ENCODE peak calls at places on chromosomes 6 and 20, in four cellular contexts. One of them, this sample, is unnamed.

GRCh38 chr6:47741807-47742206 is 40.0 kb upstream of the OPN5 start:
- DNase-seq in K562: no peak
- DNase-seq in HepG2: no peak
- DNase-seq in GM12878: no peak
- DNase-seq in this sample: peak; percentile 19

GRCh38 chr6:140956567-140957306 is 1176.0 kb upstream of the GJE1 start:
- DNase-seq in K562: no peak
- DNase-seq in HepG2: no peak
- DNase-seq in GM12878: no peak
- DNase-seq in this sample: no peak

GRCh38 chr20:59138114-59138602 is 25.5 kb upstream of the ZNF831 start:
- DNase-seq in K562: no peak
- DNase-seq in HepG2: no peak
- DNase-seq in GM12878: no peak
- DNase-seq in this sample: no peak

GRCh38 chr20:38685853-38686473 is 38.3 kb upstream of the SLC32A1 start:
- DNase-seq in K562: peak; percentile 55
- DNase-seq in HepG2: peak; percentile 63
- DNase-seq in GM12878: no peak
- DNase-seq in this sample: peak; percentile 34

GRCh38 chr20:49505518-49505917 is 23.1 kb upstream of the KCNB1 start:
- DNase-seq in K562: no peak
- DNase-seq in HepG2: no peak
- DNase-seq in GM12878: no peak
- DNase-seq in this sample: no peak

GRCh38 chr6:165308926-165309731 is at the start of gene C6orf118:
- DNase-seq in K562: no peak
- DNase-seq in HepG2: no peak
- DNase-seq in GM12878: no peak
- DNase-seq in this sample: peak; percentile 59

GRCh38 chr6:104940881-104941693 is 15.8 kb upstream of the LIN28B start:
- DNase-seq in K562: peak; percentile 80
- DNase-seq in HepG2: peak; percentile 43
- DNase-seq in GM12878: no peak
- DNase-seq in this sample: no peak

GRCh38 chr6:1216488-1216974 is 95.4 kb upstream of the FOXQ1 start:
- DNase-seq in K562: no peak
- DNase-seq in HepG2: no peak
- DNase-seq in GM12878: no peak
- DNase-seq in this sample: no peak

GRCh38 chr6:116255246-116255800 is 1.4 kb upstream of the TSPYL4 start:
- DNase-seq in K562: peak; percentile 51
- DNase-seq in HepG2: peak; percentile 65
- DNase-seq in GM12878: no peak
- DNase-seq in this sample: no peak

GRCh38 chr6:40244684-40245083 is 310.4 kb upstream of the MOCS1 start:
- DNase-seq in K562: no peak
- DNase-seq in HepG2: no peak
- DNase-seq in GM12878: no peak
- DNase-seq in this sample: no peak

GRCh38 chr6:30684386-30685156 is 1.9 kb downstream of the PPP1R18 start:
- DNase-seq in K562: peak; percentile 72
- DNase-seq in HepG2: no peak
- DNase-seq in GM12878: no peak
- DNase-seq in this sample: no peak

GRCh38 chr20:14522595-14522994 is 185.2 kb upstream of the FLRT3 start:
- DNase-seq in K562: no peak
- DNase-seq in HepG2: no peak
- DNase-seq in GM12878: no peak
- DNase-seq in this sample: no peak
- TF ChIP-seq HDAC2 in K562: no peak
- TF ChIP-seq HDAC2 in HepG2: no peak
- TF ChIP-seq HDAC2 in GM12878: no peak
- TF ChIP-seq HDAC2 in this sample: no peak

GRCh38 chr6:7812623-7813022 is 86.7 kb downstream of the BMP6 start:
- DNase-seq in K562: no peak
- DNase-seq in HepG2: no peak
- DNase-seq in GM12878: no peak
- DNase-seq in this sample: no peak
- TF ChIP-seq POLR2AphosphoS2 in K562: no peak
- TF ChIP-seq POLR2AphosphoS2 in HepG2: no peak
- TF ChIP-seq POLR2AphosphoS2 in GM12878: no peak
- TF ChIP-seq POLR2AphosphoS2 in this sample: no peak

GRCh38 chr6:148055410-148055809 is 287.2 kb upstream of the SASH1 start:
- DNase-seq in K562: no peak
- DNase-seq in HepG2: no peak
- DNase-seq in GM12878: no peak
- DNase-seq in this sample: no peak
- TF ChIP-seq HDAC2 in K562: no peak
- TF ChIP-seq HDAC2 in HepG2: no peak
- TF ChIP-seq HDAC2 in GM12878: no peak
- TF ChIP-seq HDAC2 in this sample: no peak

DNA sequence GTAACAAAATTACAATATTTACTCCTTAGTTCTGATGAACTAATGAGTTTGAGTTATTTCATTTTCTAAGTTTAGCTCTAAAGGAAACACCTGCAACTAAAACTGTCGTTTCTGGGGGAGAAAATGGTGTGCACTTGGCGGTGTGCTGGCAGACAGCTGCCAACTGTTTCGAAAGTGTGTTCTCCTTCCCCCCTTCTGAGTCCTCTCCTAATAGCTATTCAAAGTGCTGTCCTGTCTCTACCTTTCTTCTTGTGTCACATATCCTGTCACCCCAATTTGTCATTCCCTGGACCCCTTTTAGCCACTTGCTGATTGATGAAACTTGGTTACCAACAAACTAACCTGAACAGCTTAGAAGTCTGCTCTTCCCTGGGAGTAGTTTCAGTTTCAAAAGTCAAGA is 4.9 kb upstream of the UBE2J1 start:
- DNase-seq in K562: no peak
- DNase-seq in HepG2: no peak
- DNase-seq in GM12878: peak; percentile 87
- DNase-seq in this sample: no peak
- TF ChIP-seq POLR2AphosphoS2 in K562: no peak
- TF ChIP-seq POLR2AphosphoS2 in HepG2: no peak
- TF ChIP-seq POLR2AphosphoS2 in GM12878: no peak
- TF ChIP-seq POLR2AphosphoS2 in this sample: no peak